ENCODE peak calls at places on chromosomes 4 and X, in seven cellular contexts. One of them, this sample, is unnamed.

GRCh38 chrX:12962041-12962504 is 12.8 kb upstream of the TMSB4X start:
- DNase-seq in HepG2: no peak
- DNase-seq in HCT116: no peak
- DNase-seq in SK-N-SH: no peak
- DNase-seq in GM12878: no peak
- DNase-seq in K562: peak; percentile 47
- DNase-seq in H1: no peak
- DNase-seq in this sample: no peak

GRCh38 chr4:76984788-76985211 is 35.2 kb downstream of the SEPTIN11 start:
- DNase-seq in HepG2: peak; percentile 64
- DNase-seq in HCT116: no peak
- DNase-seq in SK-N-SH: peak; percentile 42
- DNase-seq in GM12878: no peak
- DNase-seq in K562: no peak
- DNase-seq in H1: no peak
- DNase-seq in this sample: no peak

GRCh38 chr4:153207561-153207960 is 3.3 kb downstream of the TRIM2 start:
- DNase-seq in HepG2: peak; percentile 28
- DNase-seq in HCT116: no peak
- DNase-seq in SK-N-SH: peak; percentile 51
- DNase-seq in GM12878: no peak
- DNase-seq in K562: peak; percentile 43
- DNase-seq in H1: no peak
- DNase-seq in this sample: peak; percentile 46

GRCh38 chr4:8859550-8860095 is 12.0 kb downstream of the HMX1 start:
- DNase-seq in HepG2: no peak
- DNase-seq in HCT116: no peak
- DNase-seq in SK-N-SH: no peak
- DNase-seq in GM12878: no peak
- DNase-seq in K562: no peak
- DNase-seq in H1: peak; percentile 59
- DNase-seq in this sample: no peak

GRCh38 chr4:12724520-12724919 is 759.6 kb downstream of the RAB28 start:
- DNase-seq in HepG2: peak; percentile 3
- DNase-seq in HCT116: no peak
- DNase-seq in SK-N-SH: peak; percentile 2
- DNase-seq in GM12878: no peak
- DNase-seq in K562: peak; percentile 8
- DNase-seq in H1: no peak
- DNase-seq in this sample: no peak

GRCh38 chrX:134999469-134999868 is 8.7 kb downstream of the SMIM10 start:
- DNase-seq in HepG2: peak; percentile 44
- DNase-seq in HCT116: peak; percentile 51
- DNase-seq in SK-N-SH: peak; percentile 45
- DNase-seq in GM12878: peak; percentile 2
- DNase-seq in K562: peak; percentile 30
- DNase-seq in H1: no peak
- DNase-seq in this sample: peak; percentile 49

GRCh38 chr4:111174331-111174730 is 551.5 kb upstream of the PITX2 start:
- DNase-seq in HepG2: no peak
- DNase-seq in HCT116: no peak
- DNase-seq in SK-N-SH: no peak
- DNase-seq in GM12878: no peak
- DNase-seq in K562: no peak
- DNase-seq in H1: no peak
- DNase-seq in this sample: no peak

GRCh38 chrX:117134983-117135382 is 672.2 kb upstream of the CT83 start:
- DNase-seq in HepG2: no peak
- DNase-seq in HCT116: no peak
- DNase-seq in SK-N-SH: no peak
- DNase-seq in GM12878: no peak
- DNase-seq in K562: no peak
- DNase-seq in H1: no peak
- DNase-seq in this sample: no peak

GRCh38 chr4:166655231-166655630 is 579.1 kb downstream of the SPOCK3 start:
- DNase-seq in HepG2: no peak
- DNase-seq in HCT116: no peak
- DNase-seq in SK-N-SH: no peak
- DNase-seq in GM12878: no peak
- DNase-seq in K562: no peak
- DNase-seq in H1: no peak
- DNase-seq in this sample: no peak

GRCh38 chr4:140090215-140090731 is 63.7 kb downstream of the MAML3 start:
- DNase-seq in HepG2: peak; percentile 16
- DNase-seq in HCT116: no peak
- DNase-seq in SK-N-SH: no peak
- DNase-seq in GM12878: no peak
- DNase-seq in K562: no peak
- DNase-seq in H1: no peak
- DNase-seq in this sample: no peak

GRCh38 chr4:73711989-73712388 is 28.4 kb upstream of the CXCL8 start:
- DNase-seq in HepG2: no peak
- DNase-seq in HCT116: no peak
- DNase-seq in SK-N-SH: no peak
- DNase-seq in GM12878: no peak
- DNase-seq in K562: no peak
- DNase-seq in H1: no peak
- DNase-seq in this sample: no peak

GRCh38 chrX:26889574-26889973 is 573.6 kb downstream of the PPP4R3C start:
- DNase-seq in HepG2: no peak
- DNase-seq in HCT116: no peak
- DNase-seq in SK-N-SH: no peak
- DNase-seq in GM12878: no peak
- DNase-seq in K562: no peak
- DNase-seq in H1: no peak
- DNase-seq in this sample: no peak

GRCh38 chr4:111579767-111580166 is 565.5 kb upstream of the FAM241A start:
- DNase-seq in HepG2: no peak
- DNase-seq in HCT116: no peak
- DNase-seq in SK-N-SH: no peak
- DNase-seq in GM12878: no peak
- DNase-seq in K562: no peak
- DNase-seq in H1: no peak
- DNase-seq in this sample: no peak

GRCh38 chr4:1171306-1172227 is 816 bp downstream of the SPON2 start:
- DNase-seq in HepG2: no peak
- DNase-seq in HCT116: no peak
- DNase-seq in SK-N-SH: peak; percentile 68
- DNase-seq in GM12878: no peak
- DNase-seq in K562: no peak
- DNase-seq in H1: peak; percentile 75
- DNase-seq in this sample: no peak

GRCh38 chrX:11558972-11559371 is 106.7 kb downstream of the ARHGAP6 start:
- DNase-seq in HepG2: peak; percentile 24
- DNase-seq in HCT116: peak; percentile 15
- DNase-seq in SK-N-SH: peak; percentile 44
- DNase-seq in GM12878: no peak
- DNase-seq in K562: peak; percentile 61
- DNase-seq in H1: peak; percentile 43
- DNase-seq in this sample: no peak

GRCh38 chr4:72312032-72312650 is 256.9 kb downstream of the ADAMTS3 start:
- DNase-seq in HepG2: peak; percentile 1
- DNase-seq in HCT116: no peak
- DNase-seq in SK-N-SH: no peak
- DNase-seq in GM12878: no peak
- DNase-seq in K562: no peak
- DNase-seq in H1: no peak
- DNase-seq in this sample: peak; percentile 16

GRCh38 chr4:56757270-56757746 is 64.2 kb downstream of the SPINK2 start:
- DNase-seq in HepG2: no peak
- DNase-seq in HCT116: no peak
- DNase-seq in SK-N-SH: no peak
- DNase-seq in GM12878: no peak
- DNase-seq in K562: no peak
- DNase-seq in H1: no peak
- DNase-seq in this sample: no peak

GRCh38 chr4:181802207-181802606 is 441.0 kb upstream of the TENM3 start:
- DNase-seq in HepG2: no peak
- DNase-seq in HCT116: no peak
- DNase-seq in SK-N-SH: no peak
- DNase-seq in GM12878: no peak
- DNase-seq in K562: no peak
- DNase-seq in H1: no peak
- DNase-seq in this sample: no peak

GRCh38 chr4:40307627-40308497 is 27.3 kb upstream of the CHRNA9 start:
- DNase-seq in HepG2: no peak
- DNase-seq in HCT116: no peak
- DNase-seq in SK-N-SH: no peak
- DNase-seq in GM12878: peak; percentile 84
- DNase-seq in K562: peak; percentile 82
- DNase-seq in H1: no peak
- DNase-seq in this sample: no peak

GRCh38 chrX:107684956-107685385 is 56.7 kb downstream of the PRPS1 start:
- DNase-seq in HepG2: no peak
- DNase-seq in HCT116: no peak
- DNase-seq in SK-N-SH: no peak
- DNase-seq in GM12878: no peak
- DNase-seq in K562: peak; percentile 79
- DNase-seq in H1: no peak
- DNase-seq in this sample: peak; percentile 89

GRCh38 chr4:24557036-24558022 is 27.0 kb downstream of the DHX15 start:
- DNase-seq in HepG2: no peak
- DNase-seq in HCT116: peak; percentile 6
- DNase-seq in SK-N-SH: no peak
- DNase-seq in GM12878: no peak
- DNase-seq in K562: no peak
- DNase-seq in H1: no peak
- DNase-seq in this sample: no peak

GRCh38 chr4:108861339-108861738 is 98.5 kb upstream of the ETNPPL start:
- DNase-seq in HepG2: no peak
- DNase-seq in HCT116: no peak
- DNase-seq in SK-N-SH: no peak
- DNase-seq in GM12878: no peak
- DNase-seq in K562: peak; percentile 11
- DNase-seq in H1: peak; percentile 51
- DNase-seq in this sample: peak; percentile 4

GRCh38 chrX:35826503-35826902 is 28.4 kb downstream of the MAGEB16 start:
- DNase-seq in HepG2: no peak
- DNase-seq in HCT116: no peak
- DNase-seq in SK-N-SH: no peak
- DNase-seq in GM12878: no peak
- DNase-seq in K562: no peak
- DNase-seq in H1: no peak
- DNase-seq in this sample: no peak

GRCh38 chr4:152029631-152030030 is 268.8 kb upstream of the GATB start:
- DNase-seq in HepG2: no peak
- DNase-seq in HCT116: no peak
- DNase-seq in SK-N-SH: no peak
- DNase-seq in GM12878: no peak
- DNase-seq in K562: no peak
- DNase-seq in H1: no peak
- DNase-seq in this sample: no peak

GRCh38 chr4:177554966-177555574 is 112.8 kb upstream of the AGA start:
- DNase-seq in HepG2: no peak
- DNase-seq in HCT116: no peak
- DNase-seq in SK-N-SH: peak; percentile 40
- DNase-seq in GM12878: no peak
- DNase-seq in K562: peak; percentile 10
- DNase-seq in H1: peak; percentile 50
- DNase-seq in this sample: peak; percentile 14

GRCh38 chrX:53211391-53211978 is 13.5 kb downstream of the KDM5C start:
- DNase-seq in HepG2: no peak
- DNase-seq in HCT116: no peak
- DNase-seq in SK-N-SH: no peak
- DNase-seq in GM12878: no peak
- DNase-seq in K562: no peak
- DNase-seq in H1: no peak
- DNase-seq in this sample: no peak
- TF ChIP-seq JUND in HepG2: no peak
- TF ChIP-seq JUND in HCT116: no peak
- TF ChIP-seq JUND in SK-N-SH: no peak
- TF ChIP-seq JUND in GM12878: no peak
- TF ChIP-seq JUND in K562: no peak
- TF ChIP-seq JUND in H1: no peak
- TF ChIP-seq JUND in this sample: no peak

GRCh38 chrX:23559975-23560374 is 107.3 kb upstream of the PRDX4 start:
- DNase-seq in HepG2: no peak
- DNase-seq in HCT116: no peak
- DNase-seq in SK-N-SH: no peak
- DNase-seq in GM12878: no peak
- DNase-seq in K562: no peak
- DNase-seq in H1: no peak
- DNase-seq in this sample: no peak

GRCh38 chrX:23557070-23557469 is 110.2 kb upstream of the PRDX4 start:
- DNase-seq in HepG2: peak; percentile 53
- DNase-seq in HCT116: no peak
- DNase-seq in SK-N-SH: no peak
- DNase-seq in GM12878: no peak
- DNase-seq in K562: no peak
- DNase-seq in H1: no peak
- DNase-seq in this sample: no peak

GRCh38 chrX:23552289-23552688 is 115.0 kb upstream of the PRDX4 start:
- DNase-seq in HepG2: no peak
- DNase-seq in HCT116: no peak
- DNase-seq in SK-N-SH: peak; percentile 13
- DNase-seq in GM12878: no peak
- DNase-seq in K562: no peak
- DNase-seq in H1: no peak
- DNase-seq in this sample: no peak

GRCh38 chrX:23554304-23554703 is 113.0 kb upstream of the PRDX4 start:
- DNase-seq in HepG2: peak; percentile 6
- DNase-seq in HCT116: peak; percentile 22
- DNase-seq in SK-N-SH: peak; percentile 10
- DNase-seq in GM12878: no peak
- DNase-seq in K562: peak; percentile 8
- DNase-seq in H1: no peak
- DNase-seq in this sample: peak; percentile 73
- TF ChIP-seq JUND in HepG2: no peak
- TF ChIP-seq JUND in HCT116: no peak
- TF ChIP-seq JUND in SK-N-SH: no peak
- TF ChIP-seq JUND in GM12878: no peak
- TF ChIP-seq JUND in K562: no peak
- TF ChIP-seq JUND in H1: no peak
- TF ChIP-seq JUND in this sample: no peak

GRCh38 chrX:101287402-101287801 is 3.7 kb downstream of the TAF7L start:
- DNase-seq in HepG2: peak; percentile 11
- DNase-seq in HCT116: peak; percentile 10
- DNase-seq in SK-N-SH: peak; percentile 51
- DNase-seq in GM12878: peak; percentile 3
- DNase-seq in K562: peak; percentile 16
- DNase-seq in H1: no peak
- DNase-seq in this sample: peak; percentile 11

DNA sequence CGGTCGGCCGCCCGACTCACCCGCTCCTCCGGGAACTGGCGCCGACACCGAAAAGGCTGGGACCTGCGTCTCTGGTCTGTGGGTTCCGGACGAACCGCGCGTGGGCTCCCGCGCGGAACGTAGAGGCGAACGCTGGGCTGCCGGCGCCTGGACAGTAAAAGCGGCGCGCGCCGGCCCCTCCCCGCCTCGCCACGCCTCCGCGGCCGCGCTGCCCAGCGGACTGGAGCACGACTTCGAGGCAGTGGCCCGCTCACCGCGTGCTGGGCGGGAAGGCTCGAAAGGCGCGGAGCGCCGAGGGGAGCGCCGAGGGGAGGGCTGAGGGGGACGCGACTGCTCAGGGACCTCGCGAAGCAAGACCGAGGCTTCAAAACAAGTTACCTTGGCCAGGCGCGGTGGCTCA is at the start of gene TAF7L:
- DNase-seq in HepG2: no peak
- DNase-seq in HCT116: no peak
- DNase-seq in SK-N-SH: peak; percentile 53
- DNase-seq in GM12878: no peak
- DNase-seq in K562: no peak
- DNase-seq in H1: no peak
- DNase-seq in this sample: no peak
- TF ChIP-seq JUND in HepG2: no peak
- TF ChIP-seq JUND in HCT116: no peak
- TF ChIP-seq JUND in SK-N-SH: no peak
- TF ChIP-seq JUND in GM12878: no peak
- TF ChIP-seq JUND in K562: no peak
- TF ChIP-seq JUND in H1: no peak
- TF ChIP-seq JUND in this sample: no peak

GRCh38 chr4:174604198-174604597 is 81.9 kb upstream of the HPGD start:
- DNase-seq in HepG2: no peak
- DNase-seq in HCT116: no peak
- DNase-seq in SK-N-SH: no peak
- DNase-seq in GM12878: no peak
- DNase-seq in K562: no peak
- DNase-seq in H1: no peak
- DNase-seq in this sample: no peak
- TF ChIP-seq JUND in HepG2: no peak
- TF ChIP-seq JUND in HCT116: no peak
- TF ChIP-seq JUND in SK-N-SH: no peak
- TF ChIP-seq JUND in GM12878: no peak
- TF ChIP-seq JUND in K562: no peak
- TF ChIP-seq JUND in H1: no peak
- TF ChIP-seq JUND in this sample: no peak

This sample was measured in T47D.